ENCODE peak calls at places on chromosome 21, in six cellular contexts. One of them, this sample, is unnamed.

GRCh38 chr21:46605759-46606426 is 1.0 kb upstream of the S100B start:
- DNase-seq in body of pancreas: peak; percentile 22
- DNase-seq in neural crest cell: no peak
- DNase-seq in mesothelial cell of epicardium: no peak
- DNase-seq in fibroblast of lung: no peak
- DNase-seq in kidney epithelial cell: no peak
- DNase-seq in this sample: no peak

GRCh38 chr21:27189870-27190269 is 223.0 kb upstream of the ADAMTS5 start:
- DNase-seq in body of pancreas: no peak
- DNase-seq in mesothelial cell of epicardium: no peak
- DNase-seq in neural crest cell: no peak
- DNase-seq in fibroblast of lung: no peak
- DNase-seq in kidney epithelial cell: peak; percentile 28
- DNase-seq in this sample: no peak

GRCh38 chr21:29376556-29376955 is 77.8 kb downstream of the BACH1 start:
- DNase-seq in fibroblast of lung: no peak
- DNase-seq in kidney epithelial cell: no peak
- DNase-seq in body of pancreas: peak; percentile 45
- DNase-seq in mesothelial cell of epicardium: no peak
- DNase-seq in neural crest cell: peak; percentile 8
- DNase-seq in this sample: peak; percentile 17

GRCh38 chr21:42850866-42851391 is 28.4 kb downstream of the WDR4 start:
- DNase-seq in kidney epithelial cell: no peak
- DNase-seq in fibroblast of lung: no peak
- DNase-seq in body of pancreas: no peak
- DNase-seq in neural crest cell: no peak
- DNase-seq in mesothelial cell of epicardium: no peak
- DNase-seq in this sample: peak; percentile 63

GRCh38 chr21:35904995-35905972 is 155.0 kb downstream of the SETD4 start:
- DNase-seq in kidney epithelial cell: no peak
- DNase-seq in body of pancreas: no peak
- DNase-seq in fibroblast of lung: peak; percentile 17
- DNase-seq in mesothelial cell of epicardium: no peak
- DNase-seq in neural crest cell: no peak
- DNase-seq in this sample: no peak

GRCh38 chr21:29627905-29628304 is 311.9 kb downstream of the GRIK1 start:
- DNase-seq in mesothelial cell of epicardium: no peak
- DNase-seq in kidney epithelial cell: no peak
- DNase-seq in neural crest cell: no peak
- DNase-seq in body of pancreas: no peak
- DNase-seq in fibroblast of lung: no peak
- DNase-seq in this sample: no peak

GRCh38 chr21:21715286-21715969 is 717.2 kb downstream of the NCAM2 start:
- DNase-seq in fibroblast of lung: peak; percentile 98
- DNase-seq in neural crest cell: no peak
- DNase-seq in kidney epithelial cell: peak; percentile 1
- DNase-seq in mesothelial cell of epicardium: no peak
- DNase-seq in body of pancreas: no peak
- DNase-seq in this sample: no peak

GRCh38 chr21:36976882-36977651 is 10.6 kb upstream of the HLCS start:
- DNase-seq in kidney epithelial cell: no peak
- DNase-seq in fibroblast of lung: peak; percentile 73
- DNase-seq in neural crest cell: peak; percentile 34
- DNase-seq in body of pancreas: peak; percentile 48
- DNase-seq in mesothelial cell of epicardium: no peak
- DNase-seq in this sample: peak; percentile 53

GRCh38 chr21:29360799-29361765 is 62.4 kb downstream of the BACH1 start:
- DNase-seq in mesothelial cell of epicardium: no peak
- DNase-seq in kidney epithelial cell: no peak
- DNase-seq in fibroblast of lung: no peak
- DNase-seq in body of pancreas: peak; percentile 36
- DNase-seq in neural crest cell: no peak
- DNase-seq in this sample: no peak

GRCh38 chr21:22096314-22096713 is 1098.1 kb downstream of the NCAM2 start:
- DNase-seq in kidney epithelial cell: no peak
- DNase-seq in neural crest cell: no peak
- DNase-seq in fibroblast of lung: no peak
- DNase-seq in body of pancreas: no peak
- DNase-seq in mesothelial cell of epicardium: no peak
- DNase-seq in this sample: no peak

GRCh38 chr21:35438643-35439404 is 389.7 kb upstream of the RUNX1 start:
- DNase-seq in mesothelial cell of epicardium: no peak
- DNase-seq in fibroblast of lung: peak; percentile 30
- DNase-seq in neural crest cell: no peak
- DNase-seq in body of pancreas: no peak
- DNase-seq in kidney epithelial cell: no peak
- DNase-seq in this sample: no peak

GRCh38 chr21:35198004-35198403 is 148.9 kb upstream of the RUNX1 start:
- DNase-seq in fibroblast of lung: peak; percentile 98
- DNase-seq in kidney epithelial cell: peak; percentile 86
- DNase-seq in body of pancreas: no peak
- DNase-seq in mesothelial cell of epicardium: no peak
- DNase-seq in neural crest cell: no peak
- DNase-seq in this sample: no peak

GRCh38 chr21:37654596-37654995 is 261.7 kb downstream of the KCNJ6 start:
- DNase-seq in neural crest cell: no peak
- DNase-seq in fibroblast of lung: no peak
- DNase-seq in body of pancreas: no peak
- DNase-seq in kidney epithelial cell: no peak
- DNase-seq in mesothelial cell of epicardium: no peak
- DNase-seq in this sample: no peak

GRCh38 chr21:46607605-46608004 is 2.7 kb upstream of the S100B start:
- DNase-seq in body of pancreas: no peak
- DNase-seq in fibroblast of lung: no peak
- DNase-seq in mesothelial cell of epicardium: no peak
- DNase-seq in neural crest cell: no peak
- DNase-seq in kidney epithelial cell: no peak
- DNase-seq in this sample: no peak

GRCh38 chr21:43675871-43676270 is 16.5 kb downstream of the RRP1B start:
- DNase-seq in body of pancreas: no peak
- DNase-seq in kidney epithelial cell: no peak
- DNase-seq in mesothelial cell of epicardium: no peak
- DNase-seq in fibroblast of lung: no peak
- DNase-seq in neural crest cell: no peak
- DNase-seq in this sample: no peak

GRCh38 chr21:29382029-29382654 is 83.4 kb downstream of the BACH1 start:
- DNase-seq in neural crest cell: no peak
- DNase-seq in body of pancreas: no peak
- DNase-seq in mesothelial cell of epicardium: no peak
- DNase-seq in kidney epithelial cell: peak; percentile 81
- DNase-seq in fibroblast of lung: peak; percentile 90
- DNase-seq in this sample: no peak

GRCh38 chr21:36104306-36105300 is 30.3 kb upstream of the CBR3 start:
- DNase-seq in kidney epithelial cell: peak; percentile 77
- DNase-seq in mesothelial cell of epicardium: no peak
- DNase-seq in fibroblast of lung: peak; percentile 47
- DNase-seq in body of pancreas: peak; percentile 36
- DNase-seq in neural crest cell: peak; percentile 61
- DNase-seq in this sample: peak; percentile 48

GRCh38 chr21:37233551-37234146 is 33.5 kb downstream of the VPS26C start:
- DNase-seq in mesothelial cell of epicardium: no peak
- DNase-seq in body of pancreas: peak; percentile 30
- DNase-seq in fibroblast of lung: no peak
- DNase-seq in kidney epithelial cell: no peak
- DNase-seq in neural crest cell: no peak
- DNase-seq in this sample: no peak

GRCh38 chr21:27813750-27814149 is 846.9 kb upstream of the ADAMTS5 start:
- DNase-seq in kidney epithelial cell: no peak
- DNase-seq in mesothelial cell of epicardium: no peak
- DNase-seq in neural crest cell: peak; percentile 62
- DNase-seq in body of pancreas: no peak
- DNase-seq in fibroblast of lung: no peak
- DNase-seq in this sample: no peak

GRCh38 chr21:41817877-41818855 is 51.3 kb upstream of the RIPK4 start:
- DNase-seq in kidney epithelial cell: no peak
- DNase-seq in body of pancreas: no peak
- DNase-seq in mesothelial cell of epicardium: no peak
- DNase-seq in neural crest cell: no peak
- DNase-seq in fibroblast of lung: no peak
- DNase-seq in this sample: no peak

GRCh38 chr21:41815652-41816582 is 49.1 kb upstream of the RIPK4 start:
- DNase-seq in neural crest cell: no peak
- DNase-seq in fibroblast of lung: no peak
- DNase-seq in body of pancreas: no peak
- DNase-seq in mesothelial cell of epicardium: no peak
- DNase-seq in kidney epithelial cell: no peak
- DNase-seq in this sample: no peak

GRCh38 chr21:41819236-41819855 is 52.5 kb upstream of the RIPK4 start:
- DNase-seq in kidney epithelial cell: no peak
- DNase-seq in body of pancreas: no peak
- DNase-seq in fibroblast of lung: no peak
- DNase-seq in neural crest cell: no peak
- DNase-seq in mesothelial cell of epicardium: no peak
- DNase-seq in this sample: no peak

GRCh38 chr21:41816583-41817165 is 49.8 kb upstream of the RIPK4 start:
- DNase-seq in neural crest cell: peak; percentile 57
- DNase-seq in fibroblast of lung: peak; percentile 42
- DNase-seq in mesothelial cell of epicardium: peak; percentile 68
- DNase-seq in body of pancreas: peak; percentile 74
- DNase-seq in kidney epithelial cell: peak; percentile 7
- DNase-seq in this sample: peak; percentile 76

DNA sequence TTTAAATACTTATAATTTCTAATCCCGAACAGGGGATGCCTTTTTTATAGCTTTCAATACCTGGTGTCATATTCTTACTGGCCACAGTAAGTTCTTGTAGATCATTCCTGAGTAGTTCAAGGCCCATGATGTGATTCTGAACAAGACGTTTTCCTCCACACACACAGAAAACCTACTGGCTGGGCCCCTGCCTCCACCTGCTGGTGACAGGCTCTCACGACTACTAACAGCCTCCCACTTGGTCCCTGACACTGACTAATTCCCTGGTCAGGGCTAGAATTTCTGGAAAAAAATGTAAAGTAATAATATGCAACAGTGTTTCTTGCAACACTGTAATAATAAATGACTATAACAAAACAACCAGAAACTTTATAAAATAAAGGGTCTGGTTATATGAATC is 50.4 kb upstream of the RIPK4 start:
- DNase-seq in mesothelial cell of epicardium: peak; percentile 67
- DNase-seq in neural crest cell: peak; percentile 48
- DNase-seq in kidney epithelial cell: peak; percentile 49
- DNase-seq in body of pancreas: peak; percentile 72
- DNase-seq in fibroblast of lung: peak; percentile 62
- DNase-seq in this sample: peak; percentile 70
- TF ChIP-seq CTCF in mesothelial cell of epicardium: peak; percentile 49
- TF ChIP-seq CTCF in neural crest cell: peak; percentile 78
- TF ChIP-seq CTCF in kidney epithelial cell: peak; percentile 89
- TF ChIP-seq CTCF in body of pancreas: peak; percentile 73
- TF ChIP-seq CTCF in fibroblast of lung: peak; percentile 79
- TF ChIP-seq CTCF in this sample: peak; percentile 14

GRCh38 chr21:34132905-34133304 is 59.5 kb downstream of the MRPS6 start:
- DNase-seq in body of pancreas: no peak
- DNase-seq in kidney epithelial cell: no peak
- DNase-seq in fibroblast of lung: no peak
- DNase-seq in mesothelial cell of epicardium: no peak
- DNase-seq in neural crest cell: no peak
- DNase-seq in this sample: no peak

GRCh38 chr21:34132202-34132601 is 58.8 kb downstream of the MRPS6 start:
- DNase-seq in mesothelial cell of epicardium: no peak
- DNase-seq in fibroblast of lung: no peak
- DNase-seq in kidney epithelial cell: no peak
- DNase-seq in neural crest cell: no peak
- DNase-seq in body of pancreas: no peak
- DNase-seq in this sample: no peak

GRCh38 chr21:34133392-34133791 is 60.0 kb downstream of the MRPS6 start:
- DNase-seq in kidney epithelial cell: no peak
- DNase-seq in body of pancreas: no peak
- DNase-seq in mesothelial cell of epicardium: no peak
- DNase-seq in neural crest cell: no peak
- DNase-seq in fibroblast of lung: no peak
- DNase-seq in this sample: no peak

GRCh38 chr21:34135330-34135729 is 62.0 kb downstream of the MRPS6 start:
- DNase-seq in fibroblast of lung: no peak
- DNase-seq in body of pancreas: no peak
- DNase-seq in neural crest cell: no peak
- DNase-seq in kidney epithelial cell: no peak
- DNase-seq in mesothelial cell of epicardium: no peak
- DNase-seq in this sample: no peak

DNA sequence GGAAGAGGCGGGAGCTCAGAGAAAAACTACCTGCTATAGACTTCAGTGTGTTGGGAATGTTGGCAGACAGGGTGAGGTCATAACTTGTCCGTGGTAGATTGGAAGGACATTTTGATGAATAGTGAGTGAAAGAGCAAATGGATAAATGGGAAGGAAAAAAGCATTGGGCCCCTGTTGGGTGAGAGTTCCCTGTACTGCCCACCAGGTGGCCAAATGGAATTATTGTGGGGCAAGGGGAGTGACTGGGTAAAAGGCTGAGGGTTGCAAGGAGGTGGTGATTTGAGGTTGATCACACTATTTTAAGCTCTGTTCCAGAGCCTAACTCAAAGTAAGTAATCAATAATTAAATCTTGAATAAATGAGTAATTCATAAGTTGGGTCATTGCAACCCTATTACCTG is 60.4 kb downstream of the MRPS6 start:
- DNase-seq in neural crest cell: no peak
- DNase-seq in kidney epithelial cell: no peak
- DNase-seq in mesothelial cell of epicardium: no peak
- DNase-seq in body of pancreas: no peak
- DNase-seq in fibroblast of lung: no peak
- DNase-seq in this sample: no peak
- TF ChIP-seq CTCF in neural crest cell: peak; percentile 56
- TF ChIP-seq CTCF in kidney epithelial cell: no peak
- TF ChIP-seq CTCF in mesothelial cell of epicardium: peak; percentile 73
- TF ChIP-seq CTCF in body of pancreas: peak; percentile 15
- TF ChIP-seq CTCF in fibroblast of lung: peak; percentile 26
- TF ChIP-seq CTCF in this sample: peak; percentile 65

GRCh38 chr21:32412162-32412997 is at the start of gene EVA1C:
- DNase-seq in mesothelial cell of epicardium: peak; percentile 60
- DNase-seq in fibroblast of lung: peak; percentile 32
- DNase-seq in neural crest cell: no peak
- DNase-seq in body of pancreas: peak; percentile 74
- DNase-seq in kidney epithelial cell: no peak
- DNase-seq in this sample: peak; percentile 20
- TF ChIP-seq CTCF in mesothelial cell of epicardium: no peak
- TF ChIP-seq CTCF in fibroblast of lung: no peak
- TF ChIP-seq CTCF in neural crest cell: no peak
- TF ChIP-seq CTCF in body of pancreas: no peak
- TF ChIP-seq CTCF in kidney epithelial cell: no peak
- TF ChIP-seq CTCF in this sample: no peak

GRCh38 chr21:39348355-39349210 is at the start of gene HMGN1:
- DNase-seq in mesothelial cell of epicardium: peak; percentile 91
- DNase-seq in neural crest cell: peak; percentile 78
- DNase-seq in kidney epithelial cell: no peak
- DNase-seq in body of pancreas: peak; percentile 74
- DNase-seq in fibroblast of lung: peak; percentile 84
- DNase-seq in this sample: peak; percentile 81

GRCh38 chr21:39348040-39348354 is 891 bp downstream of the HMGN1 start:
- DNase-seq in mesothelial cell of epicardium: no peak
- DNase-seq in kidney epithelial cell: no peak
- DNase-seq in fibroblast of lung: no peak
- DNase-seq in neural crest cell: no peak
- DNase-seq in body of pancreas: no peak
- DNase-seq in this sample: no peak

GRCh38 chr21:39347537-39347936 is 1.4 kb downstream of the HMGN1 start:
- DNase-seq in body of pancreas: no peak
- DNase-seq in kidney epithelial cell: no peak
- DNase-seq in neural crest cell: no peak
- DNase-seq in mesothelial cell of epicardium: no peak
- DNase-seq in fibroblast of lung: no peak
- DNase-seq in this sample: no peak

GRCh38 chr21:39350094-39351006 is 1.5 kb upstream of the HMGN1 start:
- DNase-seq in body of pancreas: no peak
- DNase-seq in fibroblast of lung: no peak
- DNase-seq in mesothelial cell of epicardium: no peak
- DNase-seq in neural crest cell: no peak
- DNase-seq in kidney epithelial cell: no peak
- DNase-seq in this sample: no peak

GRCh38 chr21:39349211-39350093 is 564 bp upstream of the HMGN1 start:
- DNase-seq in mesothelial cell of epicardium: peak; percentile 98
- DNase-seq in kidney epithelial cell: peak; percentile 79
- DNase-seq in fibroblast of lung: peak; percentile 91
- DNase-seq in body of pancreas: peak; percentile 98
- DNase-seq in neural crest cell: peak; percentile 90
- DNase-seq in this sample: peak; percentile 97
- TF ChIP-seq CTCF in mesothelial cell of epicardium: no peak
- TF ChIP-seq CTCF in kidney epithelial cell: no peak
- TF ChIP-seq CTCF in fibroblast of lung: no peak
- TF ChIP-seq CTCF in body of pancreas: no peak
- TF ChIP-seq CTCF in neural crest cell: no peak
- TF ChIP-seq CTCF in this sample: no peak